ENCODE peak calls at places on chromosomes 16 and 17, in four cellular contexts. One of them, this sample, is unnamed. For H3K4me1, the result is how much of the 10 kb centered on the place peaks cover.

GRCh38 chr17:50177983-50178834 is 12.4 kb downstream of the SGCA start:
- DNase-seq in sigmoid colon: peak
- DNase-seq in CD4-positive, CD25-positive, alpha-beta regulatory T cell: no peak
- DNase-seq in neuronal stem cell: no peak
- DNase-seq in this sample: peak

GRCh38 chr17:29095439-29095838 is 52.5 kb downstream of the PIPOX start:
- DNase-seq in neuronal stem cell: no peak
- DNase-seq in CD4-positive, CD25-positive, alpha-beta regulatory T cell: no peak
- DNase-seq in sigmoid colon: no peak
- DNase-seq in this sample: no peak

GRCh38 chr16:56970934-56971767 is 9.4 kb downstream of the CETP start:
- DNase-seq in sigmoid colon: no peak
- DNase-seq in neuronal stem cell: no peak
- DNase-seq in CD4-positive, CD25-positive, alpha-beta regulatory T cell: no peak
- DNase-seq in this sample: peak

GRCh38 chr17:81365601-81366585 is 29.4 kb upstream of the BAHCC1 start:
- DNase-seq in sigmoid colon: peak
- DNase-seq in neuronal stem cell: no peak
- DNase-seq in CD4-positive, CD25-positive, alpha-beta regulatory T cell: no peak
- DNase-seq in this sample: no peak

GRCh38 chr16:10171225-10171624 is 11.0 kb downstream of the GRIN2A start:
- DNase-seq in sigmoid colon: no peak
- DNase-seq in CD4-positive, CD25-positive, alpha-beta regulatory T cell: no peak
- DNase-seq in neuronal stem cell: no peak
- DNase-seq in this sample: no peak

GRCh38 chr17:1782171-1782567 is 20.3 kb downstream of the SERPINF1 start:
- DNase-seq in sigmoid colon: no peak
- DNase-seq in neuronal stem cell: no peak
- DNase-seq in CD4-positive, CD25-positive, alpha-beta regulatory T cell: no peak
- DNase-seq in this sample: no peak

GRCh38 chr17:72989074-72989610 is 103.3 kb downstream of the SLC39A11 start:
- DNase-seq in CD4-positive, CD25-positive, alpha-beta regulatory T cell: no peak
- DNase-seq in neuronal stem cell: no peak
- DNase-seq in sigmoid colon: no peak
- DNase-seq in this sample: no peak

GRCh38 chr17:78118801-78119241 is 9.7 kb downstream of the TMC6 start:
- DNase-seq in sigmoid colon: no peak
- DNase-seq in CD4-positive, CD25-positive, alpha-beta regulatory T cell: no peak
- DNase-seq in neuronal stem cell: no peak
- DNase-seq in this sample: no peak

GRCh38 chr16:86669937-86670772 is 91.8 kb downstream of the FOXL1 start:
- DNase-seq in neuronal stem cell: no peak
- DNase-seq in sigmoid colon: no peak
- DNase-seq in CD4-positive, CD25-positive, alpha-beta regulatory T cell: no peak
- DNase-seq in this sample: no peak

GRCh38 chr16:56869513-56870270 is 4.7 kb downstream of the SLC12A3 start:
- DNase-seq in CD4-positive, CD25-positive, alpha-beta regulatory T cell: no peak
- DNase-seq in neuronal stem cell: no peak
- DNase-seq in sigmoid colon: no peak
- DNase-seq in this sample: no peak

GRCh38 chr16:23124315-23124714 is 24.9 kb downstream of the USP31 start:
- DNase-seq in neuronal stem cell: no peak
- DNase-seq in sigmoid colon: peak
- DNase-seq in CD4-positive, CD25-positive, alpha-beta regulatory T cell: no peak
- DNase-seq in this sample: no peak

GRCh38 chr16:2462031-2462866 is 2.3 kb downstream of the TEDC2 start:
- DNase-seq in sigmoid colon: no peak
- DNase-seq in CD4-positive, CD25-positive, alpha-beta regulatory T cell: no peak
- DNase-seq in neuronal stem cell: no peak
- DNase-seq in this sample: no peak

GRCh38 chr17:36544049-36544319 is 735 bp upstream of the GGNBP2 start:
- DNase-seq in neuronal stem cell: peak
- DNase-seq in sigmoid colon: peak
- DNase-seq in CD4-positive, CD25-positive, alpha-beta regulatory T cell: no peak
- DNase-seq in this sample: no peak

GRCh38 chr16:54242199-54242598 is 44.4 kb downstream of the IRX3 start:
- DNase-seq in CD4-positive, CD25-positive, alpha-beta regulatory T cell: no peak
- DNase-seq in sigmoid colon: no peak
- DNase-seq in neuronal stem cell: peak
- DNase-seq in this sample: no peak

GRCh38 chr16:85553436-85554113 is 59.5 kb upstream of the GSE1 start:
- DNase-seq in sigmoid colon: no peak
- DNase-seq in neuronal stem cell: peak
- DNase-seq in CD4-positive, CD25-positive, alpha-beta regulatory T cell: no peak
- DNase-seq in this sample: peak

GRCh38 chr16:76946879-76947278 is 244.1 kb upstream of the MON1B start:
- DNase-seq in CD4-positive, CD25-positive, alpha-beta regulatory T cell: no peak
- DNase-seq in neuronal stem cell: no peak
- DNase-seq in sigmoid colon: no peak
- DNase-seq in this sample: no peak

GRCh38 chr16:57539072-57539796 is 2.9 kb upstream of the CCDC102A start:
- DNase-seq in neuronal stem cell: no peak
- DNase-seq in sigmoid colon: no peak
- DNase-seq in CD4-positive, CD25-positive, alpha-beta regulatory T cell: no peak
- DNase-seq in this sample: no peak

GRCh38 chr16:62872339-62872738 is 836.1 kb upstream of the CDH8 start:
- DNase-seq in sigmoid colon: no peak
- DNase-seq in neuronal stem cell: no peak
- DNase-seq in CD4-positive, CD25-positive, alpha-beta regulatory T cell: no peak
- DNase-seq in this sample: no peak

GRCh38 chr17:73394523-73395450 is 83.0 kb upstream of the CDC42EP4 start:
- DNase-seq in neuronal stem cell: no peak
- DNase-seq in CD4-positive, CD25-positive, alpha-beta regulatory T cell: no peak
- DNase-seq in sigmoid colon: no peak
- DNase-seq in this sample: no peak

GRCh38 chr16:30184430-30185140 is 1.2 kb downstream of the CORO1A start:
- DNase-seq in CD4-positive, CD25-positive, alpha-beta regulatory T cell: peak
- DNase-seq in sigmoid colon: peak
- DNase-seq in neuronal stem cell: no peak
- DNase-seq in this sample: peak

GRCh38 chr17:6163632-6164319 is 93.6 kb downstream of the WSCD1 start:
- DNase-seq in CD4-positive, CD25-positive, alpha-beta regulatory T cell: no peak
- DNase-seq in sigmoid colon: no peak
- DNase-seq in neuronal stem cell: no peak
- DNase-seq in this sample: no peak

GRCh38 chr17:76121932-76122383 is 18.4 kb upstream of the EXOC7 start:
- DNase-seq in CD4-positive, CD25-positive, alpha-beta regulatory T cell: no peak
- DNase-seq in sigmoid colon: peak
- DNase-seq in neuronal stem cell: no peak
- DNase-seq in this sample: no peak

GRCh38 chr16:19916064-19916463 is 31.4 kb upstream of the GPRC5B start:
- DNase-seq in neuronal stem cell: no peak
- DNase-seq in sigmoid colon: no peak
- DNase-seq in CD4-positive, CD25-positive, alpha-beta regulatory T cell: no peak
- DNase-seq in this sample: no peak

DNA sequence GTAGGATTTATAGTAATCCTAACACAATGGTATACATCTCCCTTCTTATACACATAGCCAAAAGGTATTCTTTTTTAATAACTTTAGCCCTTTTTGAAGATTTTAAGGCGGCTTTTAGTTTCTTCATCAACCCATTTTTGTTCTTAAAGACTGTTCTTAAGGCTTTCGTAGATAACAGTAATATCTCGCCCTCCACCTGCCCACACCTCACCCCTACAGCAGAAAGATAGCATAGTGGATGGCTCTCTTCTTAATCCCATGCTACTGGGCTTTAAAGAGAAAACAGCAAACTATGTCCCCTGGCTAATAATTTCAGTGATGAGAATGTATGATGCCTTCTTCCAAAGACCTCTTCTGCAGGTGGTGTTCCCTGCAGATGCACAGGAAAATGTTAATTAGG is 8.6 kb downstream of the IGSF6 start:
- DNase-seq in neuronal stem cell: no peak
- DNase-seq in CD4-positive, CD25-positive, alpha-beta regulatory T cell: no peak
- DNase-seq in sigmoid colon: no peak
- DNase-seq in this sample: no peak
- H3K4me1 ChIP-seq in neuronal stem cell: under half
- H3K4me1 ChIP-seq in CD4-positive, CD25-positive, alpha-beta regulatory T cell: half or more
- H3K4me1 ChIP-seq in sigmoid colon: under half
- H3K4me1 ChIP-seq in this sample: under half

DNA sequence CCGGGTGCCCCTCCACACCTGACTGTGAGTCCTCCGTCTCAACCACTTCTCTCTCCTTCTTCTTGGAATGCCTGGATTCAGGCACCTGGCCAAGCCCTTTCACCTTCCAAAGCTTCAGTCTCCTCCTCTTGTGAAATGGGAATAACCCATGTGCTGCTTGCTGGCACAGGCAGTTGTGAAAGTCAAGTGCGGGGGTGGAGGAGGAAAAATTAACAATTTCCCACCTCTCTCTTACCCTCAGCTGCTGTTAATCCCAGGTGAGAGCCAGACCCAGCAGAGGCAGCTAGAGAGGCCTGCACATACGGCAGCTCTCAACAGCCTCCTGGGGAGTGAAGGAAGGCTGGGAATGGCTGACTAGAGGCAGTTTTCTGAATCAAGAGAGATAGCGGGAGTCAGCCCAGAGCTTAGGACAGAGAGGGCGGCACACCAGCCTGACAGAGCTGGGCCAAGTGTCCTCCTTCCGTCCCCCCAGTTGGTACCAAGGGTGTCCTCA is 77.9 kb upstream of the LGALS9 start:
- DNase-seq in sigmoid colon: no peak
- DNase-seq in neuronal stem cell: no peak
- DNase-seq in CD4-positive, CD25-positive, alpha-beta regulatory T cell: no peak
- DNase-seq in this sample: no peak
- H3K4me3 ChIP-seq in sigmoid colon: no peak
- H3K4me3 ChIP-seq in neuronal stem cell: no peak
- H3K4me3 ChIP-seq in CD4-positive, CD25-positive, alpha-beta regulatory T cell: no peak
- H3K4me3 ChIP-seq in this sample: no peak

DNA sequence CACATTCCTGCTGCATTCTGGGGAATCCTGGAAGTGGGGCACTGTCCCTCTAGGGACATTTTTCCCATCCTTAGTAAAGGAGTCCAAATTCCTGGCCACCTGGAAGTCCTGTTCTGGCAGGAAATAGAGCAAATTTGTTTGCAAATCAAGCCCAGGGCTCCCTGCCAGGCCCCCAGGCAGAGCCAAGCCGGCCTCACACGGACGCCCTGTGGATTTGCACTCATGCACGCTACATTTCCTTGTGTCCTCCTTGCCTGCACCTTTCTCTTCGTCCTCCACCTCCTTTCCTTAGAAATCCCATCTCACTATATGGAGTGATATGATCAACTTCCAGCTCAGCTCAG is 7.0 kb upstream of the CALB2 start:
- DNase-seq in neuronal stem cell: no peak
- DNase-seq in sigmoid colon: no peak
- DNase-seq in CD4-positive, CD25-positive, alpha-beta regulatory T cell: no peak
- DNase-seq in this sample: no peak
- H3K27ac ChIP-seq in neuronal stem cell: no peak
- H3K27ac ChIP-seq in sigmoid colon: no peak
- H3K27ac ChIP-seq in CD4-positive, CD25-positive, alpha-beta regulatory T cell: no peak
- H3K27ac ChIP-seq in this sample: no peak

GRCh38 chr16:50282955-50283631 is 16.7 kb downstream of the ADCY7 start:
- DNase-seq in neuronal stem cell: no peak
- DNase-seq in sigmoid colon: no peak
- DNase-seq in CD4-positive, CD25-positive, alpha-beta regulatory T cell: no peak
- DNase-seq in this sample: no peak

GRCh38 chr16:50282010-50282538 is 15.7 kb downstream of the ADCY7 start:
- DNase-seq in CD4-positive, CD25-positive, alpha-beta regulatory T cell: peak
- DNase-seq in neuronal stem cell: no peak
- DNase-seq in sigmoid colon: peak
- DNase-seq in this sample: peak

GRCh38 chr16:50285406-50286003 is 19.2 kb downstream of the ADCY7 start:
- DNase-seq in CD4-positive, CD25-positive, alpha-beta regulatory T cell: no peak
- DNase-seq in sigmoid colon: no peak
- DNase-seq in neuronal stem cell: no peak
- DNase-seq in this sample: no peak

GRCh38 chr16:50286681-50287080 is 20.3 kb downstream of the ADCY7 start:
- DNase-seq in sigmoid colon: no peak
- DNase-seq in neuronal stem cell: no peak
- DNase-seq in CD4-positive, CD25-positive, alpha-beta regulatory T cell: no peak
- DNase-seq in this sample: no peak

GRCh38 chr16:50284131-50284911 is 18.0 kb downstream of the ADCY7 start:
- DNase-seq in CD4-positive, CD25-positive, alpha-beta regulatory T cell: no peak
- DNase-seq in sigmoid colon: no peak
- DNase-seq in neuronal stem cell: no peak
- DNase-seq in this sample: no peak
- H3K4me1 ChIP-seq in CD4-positive, CD25-positive, alpha-beta regulatory T cell: half or more
- H3K4me1 ChIP-seq in sigmoid colon: under half
- H3K4me1 ChIP-seq in neuronal stem cell: under half
- H3K4me1 ChIP-seq in this sample: half or more